ENCODE peak calls at places on chromosomes 4 and X, in four cellular contexts. A is PC-3, V is fibroblast of lung, W is hepatocyte. Z is an unnamed sample.

GRCh38 chrX:79415056-79415455 is 47.9 kb upstream of the ITM2A start:
- DNase-seq in A (no peak), W (no peak), V (no peak), Z (no peak)

GRCh38 chrX:52271212-52271611 is 86.5 kb downstream of the MAGED4 start:
- DNase-seq in V (no peak), W (peak; percentile 29), A (peak; percentile 23), Z (no peak)

GRCh38 chrX:129690435-129690834 is 35.7 kb upstream of the APLN start:
- DNase-seq in A (no peak), V (peak; percentile 14), W (no peak), Z (no peak)

GRCh38 chr4:32824321-32824720 is 2104.2 kb downstream of the PCDH7 start:
- DNase-seq in W (no peak), V (peak; percentile 45), A (no peak), Z (no peak)

GRCh38 chr4:176498857-176499256 is 179.1 kb downstream of the SPCS3 start:
- DNase-seq in A (peak; percentile 75), W (no peak), V (peak; percentile 46), Z (no peak)

GRCh38 chr4:140249351-140249750 is 95.4 kb upstream of the MAML3 start:
- DNase-seq in W (no peak), A (peak; percentile 29), V (no peak), Z (no peak)

GRCh38 chr4:138751290-138751689 is 264.3 kb upstream of the NOCT start:
- DNase-seq in A (no peak), V (no peak), W (no peak), Z (no peak)

GRCh38 chr4:119165767-119166166 is 30.1 kb downstream of the MYOZ2 start:
- DNase-seq in W (no peak), V (no peak), A (no peak), Z (no peak)

GRCh38 chr4:25938251-25939186 is 24.5 kb downstream of the SMIM20 start:
- DNase-seq in V (peak; percentile 74), W (no peak), A (peak; percentile 5), Z (no peak)

GRCh38 chrX:84475596-84475995 is 26.7 kb downstream of the HDX start:
- DNase-seq in V (no peak), A (no peak), W (no peak), Z (no peak)

GRCh38 chr4:112290341-112290740 is 4.6 kb upstream of the TIFA start:
- DNase-seq in W (no peak), A (no peak), V (no peak), Z (no peak)

GRCh38 chr4:145034727-145035211 is 63.2 kb downstream of the ANAPC10 start:
- DNase-seq in V (peak; percentile 89), A (no peak), W (peak; percentile 12), Z (no peak)

DNA sequence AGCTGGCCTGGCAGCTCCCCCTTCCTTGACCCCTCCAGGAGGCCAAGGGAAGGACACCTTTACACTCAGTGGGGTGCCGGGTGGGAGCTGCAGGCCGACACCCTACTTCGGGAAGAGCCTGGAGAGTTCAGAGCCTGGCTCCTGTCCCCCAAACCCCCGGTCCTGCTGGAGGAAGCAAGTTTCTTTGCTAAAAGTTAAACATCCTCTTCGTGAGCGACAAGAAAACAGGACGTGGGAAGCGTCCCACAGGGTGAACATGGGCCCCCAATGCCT is 2.3 kb upstream of the FTSJ1 start:
- DNase-seq in W (no peak), A (no peak), V (no peak), Z (no peak)
- H3K4me3 ChIP-seq in W (no peak overlapping the region), A (no peak overlapping the region), V (no peak overlapping the region), Z (no peak overlapping the region)

DNA sequence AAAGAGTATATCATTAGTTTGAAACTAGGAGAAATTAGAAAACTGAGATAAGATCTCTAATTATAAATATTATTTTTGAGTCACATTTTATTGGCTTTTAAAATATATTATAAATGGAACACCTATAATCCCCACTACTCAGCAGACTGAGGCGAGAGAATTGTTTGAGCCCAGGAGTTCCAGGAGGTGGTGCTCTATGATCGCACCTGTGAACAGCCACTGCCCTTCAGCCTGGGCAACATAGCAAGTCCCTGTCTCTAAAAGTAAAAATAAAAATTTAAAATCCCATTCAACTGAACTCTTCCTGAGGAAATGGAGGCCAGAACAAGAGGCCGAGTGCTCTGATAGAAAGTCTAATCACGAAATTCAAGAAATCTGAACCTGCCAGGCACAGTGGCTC is 6.3 kb upstream of the C4orf36 start:
- DNase-seq in W (peak; percentile 30), A (peak; percentile 25), V (no peak), Z (no peak)
- TF ChIP-seq CTCF in W (peak; percentile 46), A (peak; percentile 27), V (no peak), Z (no peak)

DNA sequence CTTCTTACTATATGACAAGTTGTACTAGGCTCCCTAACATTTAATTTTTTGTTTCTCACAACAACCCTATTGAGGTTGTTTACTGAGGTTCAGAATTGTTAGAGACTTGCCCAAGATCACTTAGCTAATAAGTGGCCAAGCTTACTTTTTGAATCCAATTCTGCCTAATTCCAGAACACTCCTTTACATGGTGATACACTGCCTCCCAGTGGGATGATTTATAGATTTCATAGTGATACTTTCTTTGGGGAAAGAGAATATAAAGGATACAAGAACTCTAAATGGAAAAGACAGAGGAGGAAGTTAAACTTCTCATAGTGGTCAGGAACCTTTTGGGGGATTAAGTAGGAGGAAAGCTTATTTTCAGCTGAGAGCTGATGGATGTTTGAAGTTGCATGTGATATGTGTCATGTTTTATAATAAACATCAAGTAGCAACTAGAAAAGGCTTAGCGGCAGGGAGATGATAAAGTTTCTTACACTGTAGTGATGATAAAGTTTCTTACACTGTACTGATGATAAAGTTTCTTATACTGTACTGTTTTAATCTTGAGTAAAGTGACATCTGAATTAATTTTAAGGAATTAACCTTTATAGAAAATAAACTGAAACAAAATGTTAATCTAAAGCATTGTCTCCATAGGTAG is 15.3 kb downstream of the STAG2 start:
- DNase-seq in V (peak; percentile 30), W (peak; percentile 5), A (peak; percentile 69), Z (no peak)
- H4K20me1 ChIP-seq in V (no peaks in the 10 kb centered on the region), W (peaks cover 74% of the 10 kb centered on the region), A (peaks cover 15% of the 10 kb centered on the region), Z (no peaks in the 10 kb centered on the region)

GRCh38 chrX:68697465-68698125 is 50.1 kb downstream of the STARD8 start:
- DNase-seq in A (no peak), V (no peak), W (no peak), Z (no peak)

GRCh38 chrX:68695206-68695845 is 47.9 kb downstream of the STARD8 start:
- DNase-seq in A (no peak), W (no peak), V (no peak), Z (no peak)

GRCh38 chrX:68697036-68697435 is 49.6 kb downstream of the STARD8 start:
- DNase-seq in A (no peak), W (no peak), V (no peak), Z (no peak)

GRCh38 chrX:68694429-68695205 is 47.2 kb downstream of the STARD8 start:
- DNase-seq in A (no peak), V (no peak), W (no peak), Z (no peak)

GRCh38 chrX:68696267-68696666 is 48.8 kb downstream of the STARD8 start:
- DNase-seq in W (no peak), A (no peak), V (no peak), Z (no peak)
- H3K4me3 ChIP-seq in W (no peak overlapping the region), A (no peak overlapping the region), V (no peak overlapping the region), Z (no peak overlapping the region)

GRCh38 chr4:2649604-2650114 is 106.5 kb downstream of the TNIP2 start:
- DNase-seq in A (no peak), V (no peak), W (no peak), Z (no peak)

GRCh38 chr4:2651998-2652397 is 104.1 kb downstream of the TNIP2 start:
- DNase-seq in A (no peak), V (no peak), W (no peak), Z (no peak)

GRCh38 chr4:2651546-2651945 is 104.6 kb downstream of the TNIP2 start:
- DNase-seq in A (no peak), W (no peak), V (no peak), Z (no peak)

GRCh38 chr4:2648159-2648814 is 107.8 kb downstream of the TNIP2 start:
- DNase-seq in V (no peak), A (no peak), W (no peak), Z (no peak)

GRCh38 chr4:2650276-2650675 is 105.9 kb downstream of the TNIP2 start:
- DNase-seq in W (no peak), V (no peak), A (no peak), Z (no peak)
- TF ChIP-seq CTCF in W (no peak), V (no peak), A (no peak), Z (no peak)

GRCh38 chr4:40241026-40241425 is 44.2 kb downstream of the RHOH start:
- DNase-seq in W (no peak), V (no peak), A (no peak), Z (no peak)

GRCh38 chr4:40243390-40243948 is 46.6 kb downstream of the RHOH start:
- DNase-seq in V (no peak), A (no peak), W (no peak), Z (no peak)

GRCh38 chr4:40238700-40239548 is 42.1 kb downstream of the RHOH start:
- DNase-seq in V (no peak), A (no peak), W (no peak), Z (no peak)

GRCh38 chr4:40240040-40240653 is 43.3 kb downstream of the RHOH start:
- DNase-seq in W (no peak), A (peak; percentile 29), V (peak; percentile 25), Z (no peak)

GRCh38 chr4:40241936-40242590 is 45.2 kb downstream of the RHOH start:
- DNase-seq in W (no peak), A (no peak), V (peak; percentile 15), Z (no peak)
- H4K20me1 ChIP-seq in W (no peaks in the 10 kb centered on the region), A (no peaks in the 10 kb centered on the region), V (no peaks in the 10 kb centered on the region), Z (no peaks in the 10 kb centered on the region)

GRCh38 chr4:3389186-3389878 is 52.4 kb upstream of the HGFAC start:
- DNase-seq in W (no peak), A (no peak), V (no peak), Z (no peak)
- H3K4me3 ChIP-seq in W (no peak overlapping the region), A (peak overlapping the region; percentile 63), V (peak overlapping the region; percentile 28), Z (peak overlapping the region; percentile 95)